ENCODE peak calls at places on chromosomes 11 and 22, in six cellular contexts. O, L, J, C, W and M are unnamed samples. For H3K4me1, the result is how much of the 10 kb centered on the place peaks cover.

GRCh38 chr22:49971232-49972162 is 10.9 kb downstream of the PIM3 start:
- DNase-seq in C (no peak), L (peak), O (peak), W (peak), J (no peak), M (peak)

GRCh38 chr11:92735039-92735438 is 234.4 kb upstream of the MTNR1B start:
- DNase-seq in C (no peak), W (no peak), L (no peak), J (no peak), O (no peak), M (no peak)

GRCh38 chr11:95985174-95985808 is 61.4 kb upstream of the MTMR2 start:
- DNase-seq in C (no peak), L (no peak), J (no peak), W (peak), O (no peak), M (no peak)

GRCh38 chr22:41197046-41197807 is 7.9 kb upstream of the L3MBTL2 start:
- DNase-seq in J (peak), L (peak), W (peak), O (peak), C (peak), M (peak)

GRCh38 chr11:102573851-102574250 is 43.3 kb upstream of the MMP7 start:
- DNase-seq in J (peak), C (no peak), W (no peak), O (no peak), L (no peak), M (no peak)

GRCh38 chr22:44406581-44407403 is 91.2 kb downstream of the RTL6 start:
- DNase-seq in O (no peak), L (peak), C (no peak), J (no peak), W (peak), M (peak)

GRCh38 chr11:46363031-46363407 is 15.8 kb downstream of the DGKZ start:
- DNase-seq in L (no peak), J (peak), C (peak), W (peak), O (peak), M (peak)

GRCh38 chr11:133835258-133836075 is 9.8 kb downstream of the SPATA19 start:
- DNase-seq in J (peak), W (peak), O (no peak), C (peak), L (no peak), M (no peak)

GRCh38 chr11:121095561-121095960 is 5.5 kb upstream of the TECTA start:
- DNase-seq in C (no peak), O (no peak), W (no peak), L (no peak), J (no peak), M (no peak)

GRCh38 chr11:77147036-77147315 is 18.9 kb downstream of the MYO7A start:
- DNase-seq in O (no peak), J (no peak), L (no peak), C (no peak), W (no peak), M (peak)

GRCh38 chr11:121575250-121575962 is 122.6 kb upstream of the SORL1-AS1 start:
- DNase-seq in L (peak), J (peak), C (no peak), W (no peak), O (peak), M (peak)

GRCh38 chr11:2512431-2513407 is 67.9 kb downstream of the KCNQ1 start:
- DNase-seq in C (no peak), J (no peak), O (peak), W (no peak), L (no peak), M (peak)

GRCh38 chr22:19376247-19376646 is 55.3 kb downstream of the HIRA start:
- DNase-seq in L (no peak), O (no peak), C (no peak), W (no peak), J (no peak), M (no peak)

GRCh38 chr11:48122656-48123055 is 94.0 kb upstream of the OR4B1 start:
- DNase-seq in J (no peak), C (no peak), O (no peak), L (no peak), W (no peak), M (no peak)

GRCh38 chr22:24066872-24067271 is 55.8 kb downstream of the CABIN1 start:
- DNase-seq in O (no peak), C (no peak), L (peak), J (no peak), W (no peak), M (no peak)

GRCh38 chr11:103051986-103052385 is 40.0 kb downstream of the DCUN1D5 start:
- DNase-seq in O (no peak), J (no peak), W (peak), L (no peak), C (no peak), M (no peak)

GRCh38 chr11:112179601-112180000 is 4.3 kb downstream of the BCO2 start:
- DNase-seq in C (no peak), W (no peak), L (no peak), O (no peak), J (no peak), M (no peak)

GRCh38 chr11:116110802-116111201 is 606.6 kb upstream of the CADM1 start:
- DNase-seq in W (no peak), J (no peak), O (no peak), C (no peak), L (no peak), M (no peak)

GRCh38 chr11:36149538-36150242 is 139.5 kb downstream of the COMMD9 start:
- DNase-seq in J (peak), C (peak), L (peak), W (peak), O (no peak), M (peak)

GRCh38 chr11:47768090-47768620 is 1.0 kb upstream of the FNBP4 start:
- DNase-seq in L (peak), C (peak), W (peak), J (peak), O (peak), M (peak)

GRCh38 chr11:80700386-80700785 is 1259.6 kb upstream of the TENM4 start:
- DNase-seq in C (peak), O (no peak), L (no peak), W (no peak), J (peak), M (no peak)

GRCh38 chr11:97574976-97575665 is 1185.3 kb downstream of the JRKL start:
- DNase-seq in L (no peak), J (no peak), W (no peak), O (no peak), C (no peak), M (no peak)

GRCh38 chr11:30698425-30698824 is 112.3 kb upstream of the MPPED2 start:
- DNase-seq in L (no peak), J (no peak), C (no peak), W (no peak), O (no peak), M (no peak)

GRCh38 chr11:111633248-111633647 is 31.0 kb downstream of the SIK2 start:
- DNase-seq in O (no peak), W (no peak), J (no peak), L (no peak), C (no peak), M (no peak)

GRCh38 chr11:15968461-15969130 is 387.8 kb downstream of the SOX6 start:
- DNase-seq in O (no peak), C (no peak), L (no peak), W (peak), J (peak), M (no peak)

GRCh38 chr11:78156081-78156844 is 16.8 kb upstream of the ALG8 start:
- DNase-seq in W (peak), J (peak), C (no peak), L (no peak), O (no peak), M (no peak)

GRCh38 chr11:83641511-83641910 is 355.3 kb upstream of the CCDC90B start:
- DNase-seq in C (no peak), J (peak), W (peak), O (peak), L (peak), M (no peak)

GRCh38 chr22:39179401-39179827 is 26.9 kb upstream of the CBX7 start:
- DNase-seq in L (no peak), J (no peak), W (no peak), O (no peak), C (no peak), M (no peak)

GRCh38 chr11:116835042-116835772 is 2.2 kb downstream of the APOA1 start:
- DNase-seq in J (no peak), L (peak), O (no peak), C (peak), W (no peak), M (peak)

GRCh38 chr11:296976-297665 is 2.2 kb downstream of the IFITM5 start:
- DNase-seq in O (peak), J (no peak), C (no peak), L (peak), W (no peak), M (peak)

GRCh38 chr11:61095022-61095421 is 7.3 kb upstream of the CD5 start:
- DNase-seq in W (no peak), O (no peak), L (no peak), C (no peak), J (no peak), M (no peak)

GRCh38 chr22:30879398-30879797 is 89.2 kb downstream of the MORC2 start:
- DNase-seq in O (no peak), W (no peak), C (no peak), L (no peak), J (no peak), M (no peak)

GRCh38 chr11:86548278-86548917 is 124.0 kb downstream of the ME3 start:
- DNase-seq in J (peak), W (peak), O (no peak), C (peak), L (no peak), M (no peak)

GRCh38 chr22:48591286-48592065 is 1236.2 kb downstream of the BRD1 start:
- DNase-seq in J (no peak), C (no peak), W (no peak), L (no peak), O (no peak), M (no peak)
- H3K4me1 ChIP-seq in J (under half), C (under half), W (under half), L (under half), O (under half), M (under half)

DNA sequence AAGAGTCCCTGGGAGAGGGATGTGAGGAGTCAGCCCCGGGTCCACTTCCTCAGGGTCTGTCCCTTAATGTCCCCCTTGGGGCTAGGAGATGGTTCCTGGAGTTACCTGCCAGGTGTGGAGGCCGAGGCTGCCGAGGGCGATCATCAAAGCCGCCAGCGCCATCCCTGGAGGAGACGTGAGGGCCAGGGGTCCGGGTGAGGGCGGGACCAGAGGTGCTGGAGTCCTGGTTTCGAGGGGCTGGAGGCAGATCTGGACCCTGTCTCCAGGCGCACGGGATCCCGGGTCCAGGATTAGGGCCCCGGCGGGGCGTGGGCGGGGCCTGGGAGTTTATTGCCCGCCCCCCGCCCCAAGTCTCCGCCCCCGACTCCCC is at the start of gene ART5:
- DNase-seq in L (no peak), J (no peak), W (no peak), O (no peak), C (no peak), M (no peak)
- H3K4me3 ChIP-seq in L (peak), J (peak), W (peak), O (peak), C (peak), M (peak)

DNA sequence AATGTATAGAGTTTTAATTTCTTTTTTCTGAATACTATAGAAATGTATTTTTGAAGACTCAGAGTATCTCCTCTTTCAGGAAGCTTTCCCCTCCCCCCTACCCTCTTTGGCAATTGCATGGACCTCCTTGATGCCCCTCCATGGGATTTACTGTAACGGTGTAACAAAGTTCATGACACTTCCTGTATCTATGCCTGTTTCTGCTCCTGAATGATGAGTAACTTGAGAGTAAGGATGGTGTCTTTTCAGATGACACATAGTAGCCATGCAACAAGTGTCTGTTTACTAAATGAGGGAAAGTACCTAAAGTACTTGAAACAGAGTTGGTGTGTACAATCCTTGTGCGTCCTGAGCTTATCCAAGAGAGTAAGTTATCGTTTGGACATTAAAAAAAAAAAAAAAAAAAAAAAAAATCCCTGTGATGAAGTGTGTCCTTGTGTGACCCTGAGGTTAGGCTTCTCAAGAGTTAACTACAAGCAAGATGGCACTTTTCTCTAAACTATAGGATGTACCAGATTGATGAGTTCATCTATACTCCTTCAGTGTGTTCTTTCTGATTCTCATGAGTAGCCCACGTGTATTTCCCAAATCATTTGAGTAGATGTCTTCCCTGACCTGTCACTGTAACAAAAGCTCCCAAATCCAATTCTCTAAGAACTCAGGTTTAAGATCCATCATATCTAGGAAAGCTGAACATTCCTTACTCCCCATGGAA is 7.4 kb downstream of the ETS1 start:
- DNase-seq in L (no peak), W (no peak), J (peak), O (no peak), C (no peak), M (no peak)
- H3K4me1 ChIP-seq in L (under half), W (under half), J (under half), O (half or more), C (under half), M (under half)

GRCh38 chr11:65573391-65574146 is 1.2 kb downstream of the FAM89B start:
- DNase-seq in L (peak), C (no peak), W (peak), O (no peak), J (no peak), M (peak)
- H3K4me3 ChIP-seq in L (peak), C (peak), W (peak), O (peak), J (peak), M (peak)

GRCh38 chr22:46054091-46054877 is 77.3 kb upstream of the WNT7B start:
- DNase-seq in L (peak), J (no peak), W (peak), O (peak), C (peak), M (peak)
- H3K4me1 ChIP-seq in L (half or more), J (under half), W (half or more), O (half or more), C (half or more), M (half or more)